ENCODE peak calls at places on chromosomes 5 and 9, in nine cellular contexts. I is astrocyte, B is fibroblast of lung, W is foreskin fibroblast, X is PC-3, Z is pancreas, F is right atrium auricular region, C is hepatocyte, V is astrocyte of the spinal cord. G is an unnamed sample.

GRCh38 chr5:32223972-32224608 is 50.0 kb upstream of the GOLPH3 start:
- DNase-seq in I (peak), B (peak), W (peak), X (peak), Z (no peak), F (no peak), C (peak), V (peak), G (peak)

GRCh38 chr5:101418735-101419134 is 515.7 kb upstream of the ST8SIA4 start:
- DNase-seq in I (no peak), B (peak), W (no peak), X (no peak), Z (no peak), F (no peak), C (no peak), V (peak), G (peak)

GRCh38 chr5:457195-457961 is 14.4 kb downstream of the EXOC3 start:
- DNase-seq in I (no peak), B (no peak), W (no peak), X (no peak), Z (peak), F (no peak), C (no peak), V (no peak), G (no peak)

GRCh38 chr5:157184117-157184516 is 3.5 kb downstream of the ITK start:
- DNase-seq in I (no peak), B (no peak), W (no peak), X (no peak), Z (no peak), F (peak), C (no peak), V (no peak), G (no peak)

GRCh38 chr9:36189978-36190377 is 743 bp upstream of the CLTA start:
- DNase-seq in I (no peak), B (no peak), W (peak), X (no peak), Z (no peak), F (no peak), C (peak), V (no peak), G (no peak)

GRCh38 chr9:87753313-87753712 is 27.4 kb downstream of the CTSL start:
- DNase-seq in I (no peak), B (peak), W (peak), X (no peak), Z (no peak), F (no peak), C (no peak), V (no peak), G (no peak)

GRCh38 chr5:117454716-117455212 is 880.1 kb upstream of the SEMA6A start:
- DNase-seq in I (no peak), B (peak), W (peak), X (peak), Z (peak), F (peak), C (peak), V (peak), G (peak)

GRCh38 chr5:125483609-125484008 is 737.2 kb upstream of the ZNF608 start:
- DNase-seq in I (no peak), B (no peak), W (no peak), X (no peak), Z (no peak), F (no peak), C (no peak), V (no peak), G (no peak)

GRCh38 chr9:131094622-131095021 is 1.7 kb upstream of the AIF1L start:
- DNase-seq in I (no peak), B (peak), W (peak), X (peak), Z (no peak), F (peak), C (peak), V (no peak), G (peak)

GRCh38 chr5:113776832-113777525 is 263.5 kb downstream of the YTHDC2 start:
- DNase-seq in I (peak), B (no peak), W (no peak), X (peak), Z (no peak), F (no peak), C (no peak), V (peak), G (no peak)

GRCh38 chr5:142086229-142086628 is 22.4 kb upstream of the NDFIP1 start:
- DNase-seq in I (no peak), B (no peak), W (no peak), X (no peak), Z (no peak), F (no peak), C (no peak), V (no peak), G (no peak)

GRCh38 chr9:131406567-131407436 is 12.9 kb downstream of the PRRC2B start:
- DNase-seq in I (no peak), B (peak), W (peak), X (no peak), Z (no peak), F (no peak), C (no peak), V (peak), G (peak)

GRCh38 chr5:157808043-157808442 is 50.9 kb downstream of the CLINT1 start:
- DNase-seq in I (no peak), B (no peak), W (no peak), X (no peak), Z (no peak), F (no peak), C (no peak), V (no peak), G (no peak)

GRCh38 chr9:98121096-98121495 is 2.1 kb upstream of the TRIM14 start:
- DNase-seq in I (no peak), B (no peak), W (no peak), X (peak), Z (no peak), F (no peak), C (no peak), V (no peak), G (no peak)

GRCh38 chr5:179262126-179262920 is 82.9 kb downstream of the ADAMTS2 start:
- DNase-seq in I (no peak), B (no peak), W (no peak), X (no peak), Z (no peak), F (no peak), C (no peak), V (no peak), G (no peak)

GRCh38 chr5:158223054-158223453 is 364.1 kb upstream of the CLINT1 start:
- DNase-seq in I (no peak), B (no peak), W (peak), X (no peak), Z (no peak), F (no peak), C (no peak), V (no peak), G (no peak)

GRCh38 chr9:128684325-128685021 is 4.5 kb upstream of the SET start:
- DNase-seq in I (peak), B (peak), W (peak), X (peak), Z (peak), F (peak), C (peak), V (peak), G (peak)

GRCh38 chr5:96702503-96703383 is 40.6 kb downstream of the CAST start:
- DNase-seq in I (peak), B (peak), W (peak), X (no peak), Z (peak), F (peak), C (peak), V (peak), G (peak)

GRCh38 chr9:73022353-73022752 is 69.5 kb upstream of the ALDH1A1 start:
- DNase-seq in I (no peak), B (no peak), W (no peak), X (no peak), Z (no peak), F (no peak), C (no peak), V (no peak), G (no peak)

GRCh38 chr9:73020877-73021276 is 68.0 kb upstream of the ALDH1A1 start:
- DNase-seq in I (no peak), B (no peak), W (no peak), X (no peak), Z (no peak), F (no peak), C (no peak), V (no peak), G (no peak)

GRCh38 chr9:73024601-73025034 is 71.8 kb upstream of the ALDH1A1 start:
- DNase-seq in I (no peak), B (no peak), W (no peak), X (no peak), Z (no peak), F (no peak), C (no peak), V (no peak), G (no peak)

GRCh38 chr9:73026375-73026774 is 73.5 kb upstream of the ALDH1A1 start:
- DNase-seq in I (no peak), B (no peak), W (no peak), X (no peak), Z (no peak), F (no peak), C (no peak), V (no peak), G (no peak)

DNA sequence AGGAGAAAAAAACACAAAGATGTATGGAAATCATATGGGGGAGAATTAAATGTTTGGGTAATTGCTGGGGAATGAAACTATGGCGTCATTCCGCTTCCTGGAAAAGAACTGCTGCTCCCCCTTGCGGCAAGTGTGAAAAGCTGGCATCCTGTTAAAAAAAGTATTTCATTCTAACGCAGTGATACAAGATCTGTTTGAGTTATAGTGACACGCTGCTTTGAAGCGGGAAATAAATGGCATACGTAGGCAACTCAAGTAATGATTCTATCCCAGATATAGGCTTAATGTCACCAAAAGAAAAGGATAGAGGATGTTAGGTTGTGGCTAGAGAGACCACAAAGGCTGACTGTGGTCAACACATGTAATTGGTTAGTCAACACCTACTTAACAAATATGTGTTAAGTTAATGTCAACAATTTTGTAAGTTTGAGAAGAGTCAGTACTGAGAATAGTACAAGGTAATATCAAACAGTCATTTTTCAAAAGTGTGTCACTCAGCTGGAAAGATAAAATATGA is 70.2 kb upstream of the ALDH1A1 start:
- DNase-seq in I (peak), B (peak), W (peak), X (peak), Z (peak), F (no peak), C (peak), V (peak), G (peak)
- TF ChIP-seq CTCF in I (peak), B (peak), W (peak), X (peak), Z (peak), F (peak), C (peak), V (peak), G (peak)

DNA sequence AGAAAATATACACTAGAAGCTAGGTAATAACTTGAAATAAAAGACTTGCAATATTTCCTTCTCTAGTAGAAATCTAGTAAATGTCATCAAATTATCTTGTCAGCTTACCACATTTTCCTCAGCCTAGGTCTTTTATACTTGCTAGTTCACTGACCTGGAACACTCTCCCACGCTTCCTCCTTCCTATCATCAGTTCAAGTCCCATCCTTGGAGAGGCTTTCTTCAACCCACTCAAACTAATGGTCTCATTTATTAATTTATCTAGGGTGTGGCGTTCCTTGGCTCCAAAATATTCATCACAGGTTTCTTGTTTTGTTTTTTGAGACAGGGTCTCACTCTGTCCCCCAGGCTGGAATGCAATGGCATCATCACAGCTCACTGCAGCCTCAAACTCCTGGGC is 2.9 kb downstream of the FAM13B start:
- DNase-seq in I (no peak), B (no peak), W (no peak), X (no peak), Z (no peak), F (no peak), C (no peak), V (no peak), G (no peak)
- H3K4me3 ChIP-seq in I (no peak), B (no peak), W (no peak), X (no peak), Z (no peak), F (no peak), C (no peak), V (no peak), G (no peak)

GRCh38 chr5:15286659-15287058 is 213.3 kb upstream of the FBXL7 start:
- DNase-seq in I (no peak), B (no peak), W (peak), X (no peak), Z (no peak), F (no peak), C (peak), V (no peak), G (no peak)
- TF ChIP-seq CTCF in I (no peak), B (no peak), W (peak), X (no peak), Z (no peak), F (peak), C (peak), V (no peak), G (no peak)

GRCh38 chr9:73156593-73157187 is 5.0 kb downstream of the ANXA1 start:
- DNase-seq in I (no peak), B (no peak), W (no peak), X (no peak), Z (no peak), F (no peak), C (no peak), V (no peak), G (no peak)

GRCh38 chr9:73154760-73155159 is 3.1 kb downstream of the ANXA1 start:
- DNase-seq in I (no peak), B (no peak), W (peak), X (peak), Z (no peak), F (no peak), C (no peak), V (no peak), G (no peak)

GRCh38 chr9:73155968-73156592 is 4.4 kb downstream of the ANXA1 start:
- DNase-seq in I (no peak), B (no peak), W (no peak), X (no peak), Z (no peak), F (no peak), C (no peak), V (no peak), G (no peak)

GRCh38 chr9:73154271-73154670 is 2.6 kb downstream of the ANXA1 start:
- DNase-seq in I (no peak), B (no peak), W (no peak), X (no peak), Z (no peak), F (no peak), C (no peak), V (no peak), G (no peak)

GRCh38 chr9:73155389-73155788 is 3.7 kb downstream of the ANXA1 start:
- DNase-seq in I (no peak), B (no peak), W (peak), X (no peak), Z (no peak), F (no peak), C (no peak), V (no peak), G (no peak)
- H3K4me3 ChIP-seq in I (peak), B (peak), W (peak), X (peak), Z (no peak), F (no peak), C (no peak), V (no peak), G (peak)

GRCh38 chr9:137279741-137280477 is 2.4 kb downstream of the TOR4A start:
- DNase-seq in I (no peak), B (no peak), W (no peak), X (no peak), Z (no peak), F (no peak), C (peak), V (no peak), G (no peak)

GRCh38 chr9:137278913-137279711 is 1.6 kb downstream of the TOR4A start:
- DNase-seq in I (no peak), B (no peak), W (no peak), X (no peak), Z (no peak), F (no peak), C (no peak), V (no peak), G (no peak)

GRCh38 chr9:137278061-137278912 is 761 bp downstream of the TOR4A start:
- DNase-seq in I (no peak), B (no peak), W (peak), X (no peak), Z (no peak), F (no peak), C (peak), V (no peak), G (peak)

GRCh38 chr9:137281345-137282116 is 4.0 kb downstream of the TOR4A start:
- DNase-seq in I (no peak), B (no peak), W (no peak), X (no peak), Z (no peak), F (no peak), C (peak), V (no peak), G (no peak)

GRCh38 chr9:137280478-137281344 is 3.2 kb downstream of the TOR4A start:
- DNase-seq in I (no peak), B (peak), W (peak), X (no peak), Z (no peak), F (no peak), C (peak), V (no peak), G (peak)
- TF ChIP-seq CTCF in I (no peak), B (peak), W (no peak), X (no peak), Z (no peak), F (peak), C (peak), V (peak), G (peak)

G was measured in fibroblast of villous mesenchyme.